ENCODE peak calls at places on chromosomes 1 and 21, in seven cellular contexts. One of them, this sample, is unnamed. For H3K9me3, the result is how much of the 10 kb centered on the place peaks cover.

GRCh38 chr1:15328785-15329480 is 80.8 kb upstream of the EFHD2 start:
- DNase-seq in uterus: peak
- DNase-seq in right lobe of liver: peak
- DNase-seq in A549: no peak
- DNase-seq in esophagus muscularis mucosa: no peak
- DNase-seq in body of pancreas: peak
- DNase-seq in IMR-90: peak
- DNase-seq in this sample: peak

GRCh38 chr1:231419738-231420298 is 2.3 kb downstream of the EGLN1 start:
- DNase-seq in uterus: no peak
- DNase-seq in A549: no peak
- DNase-seq in body of pancreas: no peak
- DNase-seq in esophagus muscularis mucosa: no peak
- DNase-seq in right lobe of liver: no peak
- DNase-seq in IMR-90: peak
- DNase-seq in this sample: no peak

GRCh38 chr1:41629571-41629970 is 145.1 kb upstream of the EDN2 start:
- DNase-seq in right lobe of liver: no peak
- DNase-seq in body of pancreas: no peak
- DNase-seq in esophagus muscularis mucosa: no peak
- DNase-seq in IMR-90: peak
- DNase-seq in A549: no peak
- DNase-seq in uterus: no peak
- DNase-seq in this sample: no peak

GRCh38 chr1:150162862-150163706 is 13.4 kb downstream of the PLEKHO1 start:
- DNase-seq in body of pancreas: peak
- DNase-seq in uterus: peak
- DNase-seq in A549: peak
- DNase-seq in IMR-90: peak
- DNase-seq in right lobe of liver: peak
- DNase-seq in esophagus muscularis mucosa: peak
- DNase-seq in this sample: peak

GRCh38 chr1:232949636-232950196 is 695 bp upstream of the NTPCR start:
- DNase-seq in uterus: no peak
- DNase-seq in right lobe of liver: no peak
- DNase-seq in esophagus muscularis mucosa: no peak
- DNase-seq in IMR-90: no peak
- DNase-seq in A549: no peak
- DNase-seq in body of pancreas: no peak
- DNase-seq in this sample: no peak

GRCh38 chr1:119373465-119373864 is 4.9 kb downstream of the HAO2 start:
- DNase-seq in uterus: no peak
- DNase-seq in body of pancreas: no peak
- DNase-seq in IMR-90: peak
- DNase-seq in right lobe of liver: no peak
- DNase-seq in A549: peak
- DNase-seq in esophagus muscularis mucosa: no peak
- DNase-seq in this sample: no peak

GRCh38 chr1:32438136-32438535 is 26.7 kb upstream of the ZBTB8B start:
- DNase-seq in IMR-90: no peak
- DNase-seq in A549: no peak
- DNase-seq in right lobe of liver: no peak
- DNase-seq in uterus: no peak
- DNase-seq in esophagus muscularis mucosa: no peak
- DNase-seq in body of pancreas: no peak
- DNase-seq in this sample: no peak

GRCh38 chr1:236484310-236484971 is 39.3 kb upstream of the LGALS8 start:
- DNase-seq in body of pancreas: no peak
- DNase-seq in uterus: no peak
- DNase-seq in A549: no peak
- DNase-seq in esophagus muscularis mucosa: no peak
- DNase-seq in IMR-90: no peak
- DNase-seq in right lobe of liver: no peak
- DNase-seq in this sample: no peak

GRCh38 chr1:218361298-218362065 is 16.3 kb downstream of the TGFB2 start:
- DNase-seq in uterus: no peak
- DNase-seq in body of pancreas: no peak
- DNase-seq in A549: peak
- DNase-seq in right lobe of liver: no peak
- DNase-seq in esophagus muscularis mucosa: no peak
- DNase-seq in IMR-90: peak
- DNase-seq in this sample: no peak

GRCh38 chr1:235069577-235070563 is 58.8 kb downstream of the TOMM20 start:
- DNase-seq in IMR-90: peak
- DNase-seq in A549: peak
- DNase-seq in uterus: no peak
- DNase-seq in body of pancreas: peak
- DNase-seq in right lobe of liver: peak
- DNase-seq in esophagus muscularis mucosa: no peak
- DNase-seq in this sample: peak

GRCh38 chr1:9180077-9180819 is 51.3 kb upstream of the GPR157 start:
- DNase-seq in body of pancreas: no peak
- DNase-seq in right lobe of liver: no peak
- DNase-seq in IMR-90: peak
- DNase-seq in A549: peak
- DNase-seq in esophagus muscularis mucosa: no peak
- DNase-seq in uterus: no peak
- DNase-seq in this sample: no peak

GRCh38 chr1:153649137-153649866 is 9.2 kb upstream of the SNAPIN start:
- DNase-seq in esophagus muscularis mucosa: no peak
- DNase-seq in IMR-90: no peak
- DNase-seq in uterus: no peak
- DNase-seq in body of pancreas: peak
- DNase-seq in A549: no peak
- DNase-seq in right lobe of liver: no peak
- DNase-seq in this sample: no peak

GRCh38 chr1:44662683-44663030 is 11.6 kb downstream of the TMEM53 start:
- DNase-seq in body of pancreas: no peak
- DNase-seq in A549: no peak
- DNase-seq in IMR-90: no peak
- DNase-seq in right lobe of liver: no peak
- DNase-seq in uterus: no peak
- DNase-seq in esophagus muscularis mucosa: no peak
- DNase-seq in this sample: no peak

GRCh38 chr1:27878787-27879335 is 6.5 kb downstream of the THEMIS2 start:
- DNase-seq in uterus: no peak
- DNase-seq in esophagus muscularis mucosa: no peak
- DNase-seq in A549: no peak
- DNase-seq in IMR-90: no peak
- DNase-seq in right lobe of liver: no peak
- DNase-seq in body of pancreas: no peak
- DNase-seq in this sample: no peak
- H3K9me3 ChIP-seq in uterus: under half
- H3K9me3 ChIP-seq in esophagus muscularis mucosa: under half
- H3K9me3 ChIP-seq in A549: under half
- H3K9me3 ChIP-seq in IMR-90: under half
- H3K9me3 ChIP-seq in right lobe of liver: under half
- H3K9me3 ChIP-seq in body of pancreas: under half
- H3K9me3 ChIP-seq in this sample: under half

DNA sequence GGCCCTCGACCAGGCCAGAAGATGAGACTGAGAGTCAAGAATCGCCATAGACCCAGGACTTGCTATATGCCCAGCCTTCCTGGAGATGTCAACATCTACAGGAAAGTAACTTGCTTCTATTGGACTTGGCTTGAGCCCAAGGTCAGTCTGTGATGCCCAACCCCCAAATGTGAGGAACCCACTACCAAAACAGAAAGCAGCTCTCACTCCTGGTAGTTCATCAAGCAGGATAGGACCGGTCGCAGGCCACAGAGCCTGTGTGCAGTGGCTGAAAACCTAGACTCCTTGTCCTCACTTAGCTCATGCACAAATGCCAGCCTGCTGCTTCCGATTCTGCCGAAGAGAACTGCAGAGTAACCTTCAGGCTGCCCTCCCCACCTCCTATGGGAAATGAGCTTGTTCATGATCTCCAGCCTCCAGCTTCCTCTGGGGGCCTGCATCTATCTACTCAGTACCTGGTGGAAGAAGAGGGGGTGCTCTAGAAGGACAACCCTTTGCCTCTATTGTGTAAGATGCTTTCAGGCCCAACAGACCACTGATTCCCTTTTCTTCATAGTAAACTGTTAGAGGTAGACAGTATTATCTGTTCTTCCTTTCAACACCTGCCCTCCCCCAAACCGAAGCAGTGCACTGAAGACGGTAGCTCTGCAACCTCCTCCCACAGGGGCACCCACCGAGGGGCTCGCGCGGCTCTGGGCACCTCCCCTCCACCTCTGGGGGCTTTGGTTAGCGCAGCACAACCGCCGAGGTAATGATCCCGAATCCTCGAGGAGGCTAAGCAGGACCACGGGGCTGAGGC is 1.3 kb downstream of the ACOT7 start:
- DNase-seq in uterus: no peak
- DNase-seq in body of pancreas: peak
- DNase-seq in right lobe of liver: no peak
- DNase-seq in A549: no peak
- DNase-seq in IMR-90: no peak
- DNase-seq in esophagus muscularis mucosa: no peak
- DNase-seq in this sample: no peak
- TF ChIP-seq POLR2A in uterus: no peak
- TF ChIP-seq POLR2A in body of pancreas: no peak
- TF ChIP-seq POLR2A in right lobe of liver: no peak
- TF ChIP-seq POLR2A in A549: no peak
- TF ChIP-seq POLR2A in IMR-90: no peak
- TF ChIP-seq POLR2A in esophagus muscularis mucosa: no peak
- TF ChIP-seq POLR2A in this sample: no peak

DNA sequence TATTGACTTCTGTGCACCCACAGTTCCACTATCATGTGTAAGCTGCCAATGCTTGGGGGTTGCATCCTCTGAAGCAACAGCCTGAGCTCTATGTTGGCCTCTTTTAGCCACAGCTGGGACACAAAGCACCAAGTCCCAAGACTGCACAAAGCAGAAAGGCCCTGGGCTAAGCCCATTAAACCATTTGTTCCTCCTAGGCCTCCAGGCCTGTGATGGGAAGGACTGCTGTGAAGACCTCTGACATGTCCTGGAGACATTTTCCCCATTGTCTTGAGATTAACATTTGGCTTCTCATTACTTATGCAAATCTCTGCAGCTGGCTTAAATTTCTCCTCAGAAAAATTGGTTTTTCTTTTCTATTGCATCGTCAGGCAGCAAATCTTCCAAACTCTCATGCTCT is 123.7 kb upstream of the DEPDC1 start:
- DNase-seq in esophagus muscularis mucosa: no peak
- DNase-seq in body of pancreas: no peak
- DNase-seq in IMR-90: no peak
- DNase-seq in A549: no peak
- DNase-seq in right lobe of liver: no peak
- DNase-seq in uterus: no peak
- DNase-seq in this sample: no peak
- H3K9me3 ChIP-seq in esophagus muscularis mucosa: under half
- H3K9me3 ChIP-seq in body of pancreas: under half
- H3K9me3 ChIP-seq in IMR-90: under half
- H3K9me3 ChIP-seq in A549: under half
- H3K9me3 ChIP-seq in right lobe of liver: under half
- H3K9me3 ChIP-seq in uterus: under half
- H3K9me3 ChIP-seq in this sample: under half

GRCh38 chr1:151402764-151403163 is 3.4 kb downstream of the PSMB4 start:
- DNase-seq in uterus: no peak
- DNase-seq in right lobe of liver: no peak
- DNase-seq in A549: no peak
- DNase-seq in body of pancreas: no peak
- DNase-seq in IMR-90: no peak
- DNase-seq in esophagus muscularis mucosa: peak
- DNase-seq in this sample: no peak

GRCh38 chr1:151403612-151404011 is 4.2 kb downstream of the PSMB4 start:
- DNase-seq in A549: no peak
- DNase-seq in esophagus muscularis mucosa: no peak
- DNase-seq in body of pancreas: no peak
- DNase-seq in uterus: no peak
- DNase-seq in IMR-90: no peak
- DNase-seq in right lobe of liver: no peak
- DNase-seq in this sample: no peak

GRCh38 chr1:151401860-151402259 is 2.5 kb downstream of the PSMB4 start:
- DNase-seq in uterus: no peak
- DNase-seq in right lobe of liver: no peak
- DNase-seq in IMR-90: no peak
- DNase-seq in A549: no peak
- DNase-seq in esophagus muscularis mucosa: no peak
- DNase-seq in body of pancreas: no peak
- DNase-seq in this sample: no peak

GRCh38 chr1:151399890-151400235 is 490 bp downstream of the PSMB4 start:
- DNase-seq in body of pancreas: peak
- DNase-seq in uterus: peak
- DNase-seq in esophagus muscularis mucosa: peak
- DNase-seq in right lobe of liver: no peak
- DNase-seq in A549: no peak
- DNase-seq in IMR-90: peak
- DNase-seq in this sample: peak

GRCh38 chr1:151401125-151401788 is 1.9 kb downstream of the PSMB4 start:
- DNase-seq in A549: no peak
- DNase-seq in uterus: no peak
- DNase-seq in esophagus muscularis mucosa: no peak
- DNase-seq in right lobe of liver: no peak
- DNase-seq in body of pancreas: no peak
- DNase-seq in IMR-90: peak
- DNase-seq in this sample: no peak
- TF ChIP-seq POLR2A in A549: no peak
- TF ChIP-seq POLR2A in uterus: no peak
- TF ChIP-seq POLR2A in esophagus muscularis mucosa: no peak
- TF ChIP-seq POLR2A in right lobe of liver: no peak
- TF ChIP-seq POLR2A in body of pancreas: no peak
- TF ChIP-seq POLR2A in IMR-90: no peak
- TF ChIP-seq POLR2A in this sample: no peak

DNA sequence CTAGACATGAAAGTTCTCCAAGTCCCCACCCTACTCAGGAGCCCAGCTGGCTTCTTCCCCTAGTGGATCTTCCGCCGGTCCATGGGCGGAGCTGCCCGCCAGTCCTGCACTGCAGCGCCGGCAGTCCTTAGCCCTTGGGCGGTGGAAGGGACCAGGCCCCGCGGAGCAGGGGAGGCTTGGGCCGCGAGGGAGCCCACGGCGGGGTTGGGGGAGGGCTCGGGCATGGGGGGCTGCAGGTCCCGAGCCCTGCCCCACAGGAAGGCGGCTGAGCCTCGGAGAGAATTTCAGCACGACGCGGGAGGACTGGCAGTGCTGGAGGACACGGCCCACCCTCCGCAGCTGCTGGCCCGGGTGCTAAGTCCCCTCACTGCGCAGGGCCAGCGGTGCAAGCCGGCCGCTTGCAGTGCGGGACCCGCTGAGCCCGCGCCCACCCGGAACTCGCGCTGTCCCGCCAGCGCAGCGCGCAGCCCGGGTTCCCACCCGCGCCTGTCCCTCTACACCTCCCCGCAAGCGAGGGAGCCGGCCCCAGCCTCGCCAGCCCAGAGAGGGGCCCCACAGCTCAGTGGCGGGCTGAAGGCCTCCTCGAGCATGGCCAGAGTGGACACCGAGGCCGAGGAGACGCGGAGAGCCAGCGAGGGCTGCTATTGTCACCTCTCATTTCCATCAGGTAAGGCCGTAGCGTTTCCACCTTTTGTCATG is 1398.6 kb downstream of the MRPL39 start:
- DNase-seq in body of pancreas: no peak
- DNase-seq in IMR-90: no peak
- DNase-seq in esophagus muscularis mucosa: no peak
- DNase-seq in A549: no peak
- DNase-seq in right lobe of liver: no peak
- DNase-seq in uterus: no peak
- DNase-seq in this sample: no peak
- H3K9me3 ChIP-seq in body of pancreas: under half
- H3K9me3 ChIP-seq in IMR-90: under half
- H3K9me3 ChIP-seq in esophagus muscularis mucosa: under half
- H3K9me3 ChIP-seq in A549: under half
- H3K9me3 ChIP-seq in right lobe of liver: under half
- H3K9me3 ChIP-seq in uterus: under half
- H3K9me3 ChIP-seq in this sample: under half

GRCh38 chr21:36428789-36429671 is 43.8 kb downstream of the CHAF1B start:
- DNase-seq in esophagus muscularis mucosa: no peak
- DNase-seq in IMR-90: no peak
- DNase-seq in uterus: no peak
- DNase-seq in body of pancreas: no peak
- DNase-seq in right lobe of liver: no peak
- DNase-seq in A549: no peak
- DNase-seq in this sample: no peak
- TF ChIP-seq POLR2A in esophagus muscularis mucosa: no peak
- TF ChIP-seq POLR2A in IMR-90: peak
- TF ChIP-seq POLR2A in uterus: no peak
- TF ChIP-seq POLR2A in body of pancreas: no peak
- TF ChIP-seq POLR2A in right lobe of liver: no peak
- TF ChIP-seq POLR2A in A549: no peak
- TF ChIP-seq POLR2A in this sample: no peak

This sample was measured in gastrocnemius medialis.